ENCODE peak calls at places on chromosomes 11 and 22, in six cellular contexts. D, T, N, Z, Y and S are unnamed samples.

GRCh38 chr11:2518983-2519340 is 74.2 kb downstream of the KCNQ1 start:
- DNase-seq in T (no peak), N (no peak), Y (no peak), D (no peak), Z (peak; percentile 6), S (no peak)

GRCh38 chr22:43173976-43174720 is 12.8 kb downstream of the TTLL12 start:
- DNase-seq in T (no peak), N (no peak), D (no peak), Z (no peak), Y (no peak), S (no peak)

GRCh38 chr11:116415095-116415494 is 357.7 kb downstream of the BUD13 start:
- DNase-seq in N (no peak), Y (no peak), D (no peak), Z (no peak), T (no peak), S (no peak)

GRCh38 chr22:36289406-36289870 is 36.5 kb downstream of the APOL1 start:
- DNase-seq in N (no peak), T (no peak), D (peak; percentile 29), Y (no peak), Z (no peak), S (no peak)

GRCh38 chr22:43476341-43476740 is 64.5 kb downstream of the MPPED1 start:
- DNase-seq in N (no peak), D (no peak), Z (no peak), Y (no peak), T (no peak), S (no peak)

GRCh38 chr11:125770583-125770982 is 8.0 kb downstream of the PATE2 start:
- DNase-seq in N (no peak), Z (no peak), D (no peak), Y (no peak), T (no peak), S (no peak)

GRCh38 chr11:112016088-112016764 is 9.0 kb upstream of the DLAT start:
- DNase-seq in Z (no peak), D (no peak), Y (no peak), N (no peak), T (no peak), S (no peak)

GRCh38 chr11:15038963-15039362 is 34.4 kb upstream of the CALCB start:
- DNase-seq in Z (no peak), D (no peak), Y (no peak), N (no peak), T (peak; percentile 3), S (no peak)

GRCh38 chr11:57224537-57224936 is 12.5 kb downstream of the APLNR start:
- DNase-seq in N (no peak), D (no peak), Z (no peak), T (no peak), Y (no peak), S (no peak)

GRCh38 chr11:118914178-118914918 is 11.4 kb downstream of the BCL9L start:
- DNase-seq in Z (peak; percentile 34), N (no peak), D (no peak), T (no peak), Y (no peak), S (no peak)

GRCh38 chr22:36339171-36340065 is 48.3 kb downstream of the MYH9 start:
- DNase-seq in N (no peak), Z (no peak), Y (no peak), D (no peak), T (no peak), S (no peak)

GRCh38 chr22:45999379-45999971 is 22.5 kb upstream of the WNT7B start:
- DNase-seq in T (no peak), Y (no peak), Z (no peak), D (no peak), N (no peak), S (no peak)

GRCh38 chr11:15327786-15328231 is 213.1 kb downstream of the INSC start:
- DNase-seq in N (no peak), D (peak; percentile 43), T (peak; percentile 8), Z (peak; percentile 23), Y (no peak), S (no peak)

GRCh38 chr22:36873614-36874308 is 13.0 kb downstream of the NCF4 start:
- DNase-seq in N (peak; percentile 40), T (peak; percentile 23), D (peak; percentile 1), Z (peak; percentile 26), Y (no peak), S (no peak)

GRCh38 chr11:128042290-128042751 is 545.0 kb downstream of the ETS1 start:
- DNase-seq in D (no peak), Z (no peak), N (no peak), T (no peak), Y (no peak), S (no peak)

GRCh38 chr11:6545917-6546605 is 49.0 kb downstream of the DNHD1 start:
- DNase-seq in N (no peak), Y (no peak), T (no peak), Z (no peak), D (no peak), S (no peak)

GRCh38 chr11:64321533-64321932 is 3.6 kb downstream of the PRDX5 start:
- DNase-seq in N (no peak), D (no peak), Y (no peak), T (no peak), Z (no peak), S (no peak)

GRCh38 chr11:111694851-111695250 is 71.3 kb downstream of the PPP2R1B start:
- DNase-seq in Z (no peak), T (peak; percentile 33), N (no peak), Y (no peak), D (no peak), S (no peak)

GRCh38 chr22:19476023-19476422 is 3.0 kb downstream of the UFD1 start:
- DNase-seq in N (no peak), D (no peak), T (no peak), Y (no peak), Z (no peak), S (no peak)

GRCh38 chr22:35170716-35171697 is 86.3 kb upstream of the HMGXB4 start:
- DNase-seq in D (no peak), Y (no peak), T (no peak), N (no peak), Z (no peak), S (no peak)

GRCh38 chr11:64712430-64713030 is 10.5 kb downstream of the NRXN2 start:
- DNase-seq in T (no peak), N (no peak), Z (no peak), Y (no peak), D (no peak), S (no peak)